ENCODE peak calls at places on chromosomes 11 and 22, in six cellular contexts. T, A, G, K, O and C are unnamed samples. For H3K27me3, the result is how much of the 10 kb centered on the place peaks cover.

GRCh38 chr11:100152751-100153150 is 534.3 kb upstream of the ARHGAP42 start:
- DNase-seq in T (no peak), A (no peak), G (no peak), K (no peak), O (no peak), C (no peak)

GRCh38 chr11:23680488-23681230 is 816.2 kb upstream of the LUZP2 start:
- DNase-seq in T (no peak), A (no peak), G (no peak), K (no peak), O (no peak), C (no peak)

GRCh38 chr11:69241844-69242582 is 51.9 kb upstream of the MYEOV start:
- DNase-seq in T (no peak), A (no peak), G (no peak), K (no peak), O (no peak), C (no peak)

GRCh38 chr11:6742260-6742659 is 29.5 kb downstream of the OR2AG2 start:
- DNase-seq in T (no peak), A (no peak), G (no peak), K (no peak), O (no peak), C (no peak)

GRCh38 chr11:102268083-102268984 is 49.0 kb upstream of the BIRC3 start:
- DNase-seq in T (peak), A (peak), G (peak), K (peak), O (peak), C (no peak)

GRCh38 chr11:80436547-80436946 is 995.7 kb upstream of the TENM4 start:
- DNase-seq in T (no peak), A (no peak), G (no peak), K (no peak), O (no peak), C (no peak)

GRCh38 chr11:43135966-43136534 is 175.7 kb upstream of the API5 start:
- DNase-seq in T (no peak), A (no peak), G (no peak), K (no peak), O (no peak), C (no peak)

GRCh38 chr22:26109686-26110315 is 59.5 kb upstream of the SEZ6L start:
- DNase-seq in T (peak), A (no peak), G (no peak), K (no peak), O (no peak), C (no peak)

GRCh38 chr11:34190192-34191139 is 85.0 kb downstream of the NAT10 start:
- DNase-seq in T (no peak), A (no peak), G (no peak), K (no peak), O (no peak), C (no peak)

GRCh38 chr22:19897726-19898515 is 43.2 kb upstream of the GNB1L start:
- DNase-seq in T (no peak), A (no peak), G (no peak), K (no peak), O (no peak), C (no peak)

GRCh38 chr11:44016129-44016528 is 31.7 kb upstream of the ACCSL start:
- DNase-seq in T (no peak), A (peak), G (peak), K (peak), O (no peak), C (no peak)

GRCh38 chr11:34215806-34216453 is 110.5 kb downstream of the NAT10 start:
- DNase-seq in T (no peak), A (no peak), G (no peak), K (no peak), O (no peak), C (no peak)

GRCh38 chr22:35591696-35592417 is 25.3 kb downstream of the MB start:
- DNase-seq in T (no peak), A (no peak), G (no peak), K (no peak), O (no peak), C (no peak)
- H3K27me3 ChIP-seq in T (under half), A (under half), G (under half), K (under half), O (under half), C (under half)

GRCh38 chr11:11622772-11623531 is 1.1 kb upstream of the GALNT18 start:
- DNase-seq in T (no peak), A (no peak), G (no peak), K (no peak), O (no peak), C (no peak)

GRCh38 chr11:11624206-11624605 is 2.4 kb upstream of the GALNT18 start:
- DNase-seq in T (no peak), A (no peak), G (no peak), K (no peak), O (no peak), C (no peak)

GRCh38 chr11:11620251-11620965 is 1.4 kb downstream of the GALNT18 start:
- DNase-seq in T (peak), A (no peak), G (peak), K (peak), O (no peak), C (no peak)

GRCh38 chr11:11620966-11621880 is 582 bp downstream of the GALNT18 start:
- DNase-seq in T (peak), A (no peak), G (peak), K (peak), O (no peak), C (no peak)

DNA sequence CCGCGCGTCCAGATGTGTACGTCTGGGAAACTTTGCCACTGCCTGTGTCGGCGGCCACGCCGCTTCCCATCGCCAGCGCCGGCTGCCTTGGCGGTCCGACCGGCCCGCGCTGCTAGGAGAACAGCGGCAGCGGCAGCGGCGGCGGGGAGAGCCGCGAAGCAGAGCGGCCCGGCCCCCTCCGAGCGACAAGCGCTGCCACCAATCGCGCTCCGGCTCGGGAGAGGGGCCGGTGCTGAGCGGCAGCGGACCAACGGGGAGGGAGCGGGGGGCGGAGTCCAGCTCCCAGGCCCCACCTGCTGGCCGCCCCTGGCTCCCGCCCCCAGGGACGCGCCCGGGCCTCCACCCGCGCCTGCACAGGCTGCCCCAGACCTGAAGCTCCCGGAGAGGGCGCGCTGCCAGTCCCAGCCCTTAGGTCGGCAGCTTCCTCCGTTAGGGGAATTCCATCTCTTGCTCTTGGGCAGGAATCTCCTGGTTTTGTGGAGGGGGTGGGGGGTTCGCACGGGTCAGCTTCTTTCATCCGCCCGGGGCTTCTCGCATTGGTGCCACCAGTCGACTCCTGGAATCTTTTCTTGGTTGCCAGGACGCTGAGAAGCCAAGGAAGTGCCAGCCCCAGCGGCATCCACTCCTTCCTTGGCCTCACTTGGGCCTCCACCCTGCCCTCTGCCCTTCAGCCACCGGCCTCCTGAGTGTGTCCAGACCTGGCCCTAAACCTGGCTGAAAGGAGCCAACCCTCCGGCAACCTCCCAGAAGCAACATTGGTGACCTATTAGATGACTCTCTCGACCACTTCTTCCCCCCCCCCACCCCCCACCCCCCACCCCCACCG is at the start of gene GALNT18:
- DNase-seq in T (peak), A (peak), G (peak), K (peak), O (peak), C (peak)
- TF ChIP-seq CTCF in T (peak), A (peak), G (peak), K (peak), O (peak), C (no peak)

GRCh38 chr22:39915295-39915726 is 14.4 kb downstream of the GRAP2 start:
- DNase-seq in T (no peak), A (no peak), G (no peak), K (no peak), O (no peak), C (no peak)

GRCh38 chr22:39913886-39914285 is 13.0 kb downstream of the GRAP2 start:
- DNase-seq in T (no peak), A (no peak), G (no peak), K (no peak), O (no peak), C (no peak)

GRCh38 chr22:39914584-39914983 is 13.7 kb downstream of the GRAP2 start:
- DNase-seq in T (no peak), A (no peak), G (no peak), K (no peak), O (no peak), C (no peak)

GRCh38 chr22:39910875-39911601 is 10.2 kb downstream of the GRAP2 start:
- DNase-seq in T (no peak), A (no peak), G (no peak), K (no peak), O (no peak), C (no peak)

DNA sequence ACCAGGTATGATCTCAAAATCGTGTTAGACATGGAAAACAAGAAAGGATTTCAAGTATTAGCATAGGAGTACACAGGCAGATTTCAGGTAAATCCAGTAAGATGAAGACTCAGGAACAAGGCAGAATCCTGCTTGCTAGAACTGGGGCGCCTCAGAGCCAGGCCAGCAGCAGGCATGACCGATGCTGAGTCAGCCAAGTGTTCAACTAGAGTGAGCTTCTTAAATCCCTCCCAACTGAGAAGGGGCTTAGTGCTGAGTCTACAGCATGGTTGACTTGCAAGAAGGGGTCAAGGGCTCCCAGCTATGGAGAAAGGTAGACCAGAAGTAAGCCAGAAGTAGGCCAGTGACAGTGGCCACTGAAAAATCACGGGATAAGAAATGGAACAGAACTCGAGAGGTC is 12.4 kb downstream of the GRAP2 start:
- DNase-seq in T (no peak), A (no peak), G (no peak), K (no peak), O (no peak), C (no peak)
- H3K4me3 ChIP-seq in T (no peak), A (no peak), G (no peak), K (no peak), O (no peak), C (no peak)

DNA sequence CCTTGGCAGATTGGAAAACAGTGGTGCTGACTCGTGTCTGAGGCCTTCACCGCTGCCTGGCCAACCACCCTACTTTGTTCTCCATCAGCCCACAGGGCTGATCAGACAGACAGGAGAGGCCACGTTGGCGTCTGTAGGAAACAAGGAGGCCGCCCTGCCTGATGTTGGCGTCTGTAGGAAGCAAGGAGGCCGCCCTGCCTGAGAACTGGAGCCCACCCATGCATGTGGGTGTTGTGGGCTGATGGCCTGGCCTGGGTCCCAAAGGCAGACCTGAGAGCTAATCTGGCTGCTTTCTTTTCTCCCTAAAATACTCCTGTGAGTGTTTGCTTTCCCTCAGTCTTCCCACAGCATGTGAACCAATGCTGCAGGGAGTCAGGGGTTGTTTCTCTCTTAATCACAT is 57.3 kb downstream of the SBF1 start:
- DNase-seq in T (no peak), A (no peak), G (no peak), K (no peak), O (no peak), C (no peak)
- H3K27me3 ChIP-seq in T (under half), A (under half), G (under half), K (under half), O (under half), C (under half)

GRCh38 chr22:31954535-31955326 is 10.4 kb downstream of the YWHAH start:
- DNase-seq in T (no peak), A (no peak), G (no peak), K (no peak), O (no peak), C (no peak)
- TF ChIP-seq CTCF in T (no peak), A (no peak), G (no peak), K (no peak), O (no peak), C (no peak)

GRCh38 chr22:46433318-46433717 is 97.8 kb downstream of the TRMU start:
- DNase-seq in T (no peak), A (no peak), G (no peak), K (no peak), O (no peak), C (no peak)

GRCh38 chr22:46429327-46429853 is 93.9 kb downstream of the TRMU start:
- DNase-seq in T (no peak), A (no peak), G (no peak), K (no peak), O (no peak), C (no peak)

GRCh38 chr22:46430961-46431838 is 95.7 kb downstream of the TRMU start:
- DNase-seq in T (no peak), A (no peak), G (no peak), K (no peak), O (no peak), C (no peak)

GRCh38 chr22:46428602-46429326 is 93.2 kb downstream of the TRMU start:
- DNase-seq in T (no peak), A (no peak), G (no peak), K (no peak), O (no peak), C (no peak)

DNA sequence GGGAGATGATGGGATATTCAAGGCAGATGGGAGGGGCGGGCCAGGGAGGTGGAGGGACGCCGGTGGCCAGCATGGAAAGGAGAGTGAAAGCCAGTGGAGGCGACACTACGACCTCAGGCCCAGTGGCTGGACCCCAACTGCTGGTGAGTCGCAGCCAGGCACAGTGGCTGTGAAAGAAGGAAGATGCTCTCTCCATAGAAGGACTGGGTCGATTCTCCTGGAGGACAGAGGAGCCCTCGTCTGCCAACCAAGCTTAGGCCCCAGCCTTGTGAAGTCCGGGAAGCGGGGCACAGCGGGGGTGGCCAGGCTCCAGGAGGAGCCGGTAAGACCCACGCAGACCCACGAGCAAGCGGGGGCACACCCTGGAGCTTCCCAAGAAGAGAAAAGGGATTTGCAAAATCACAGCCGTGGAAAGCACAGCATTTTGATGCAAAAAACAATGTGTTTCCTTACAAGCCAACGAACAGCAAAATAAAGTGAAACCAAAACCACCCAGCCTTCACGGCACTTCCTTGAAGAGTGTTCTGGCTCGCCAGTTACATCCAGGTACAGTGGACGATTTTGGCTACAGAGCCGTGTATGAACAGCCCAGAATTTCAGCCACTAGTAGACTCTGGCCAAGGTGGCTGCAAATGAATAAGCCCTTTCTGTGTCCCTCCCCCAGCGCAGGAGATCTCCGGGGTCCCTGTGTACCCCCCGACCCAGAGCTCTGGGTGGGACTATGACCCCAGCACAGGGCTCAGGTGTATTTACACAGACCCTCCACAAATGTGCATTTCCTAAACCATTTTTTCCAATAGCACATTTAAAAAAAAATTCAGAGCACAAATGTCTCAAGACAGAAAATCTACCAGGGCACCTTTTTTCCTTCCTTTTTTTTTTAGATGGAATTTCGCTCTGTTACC is 96.9 kb downstream of the TRMU start:
- DNase-seq in T (no peak), A (no peak), G (no peak), K (no peak), O (no peak), C (no peak)
- H3K4me3 ChIP-seq in T (no peak), A (no peak), G (peak), K (no peak), O (no peak), C (no peak)

GRCh38 chr22:39666495-39666894 is 95.9 kb downstream of the CACNA1I start:
- DNase-seq in T (no peak), A (no peak), G (no peak), K (no peak), O (no peak), C (no peak)
- H3K27me3 ChIP-seq in T (under half), A (under half), G (half or more), K (under half), O (under half), C (under half)

GRCh38 chr11:38476808-38477565 is 1879.0 kb upstream of the RAG2 start:
- DNase-seq in T (no peak), A (no peak), G (no peak), K (no peak), O (no peak), C (no peak)
- TF ChIP-seq CTCF in T (no peak), A (no peak), G (no peak), K (no peak), O (no peak), C (no peak)